ENCODE peak calls at places on chromosomes 7 and 10, in ten cellular contexts. U, L, H, Z, R, P, S, I, N and O are unnamed samples.
A peak's percentile ranks its signal among the peaks of the same experiment; 100 is the strongest.

GRCh38 chr7:1671876-1672451 is 1.9 kb downstream of the ELFN1 start:
- DNase-seq in P (no peak), I (no peak), U (no peak), N (no peak), H (no peak), S (peak; percentile 19), R (peak; percentile 4), L (peak; percentile 45), Z (no peak), O (no peak)

GRCh38 chr10:133354672-133355240 is 3.1 kb downstream of the FUOM start:
- DNase-seq in L (no peak), U (no peak), R (no peak), S (no peak), N (no peak), P (no peak), Z (no peak), H (no peak), I (no peak), O (no peak)

GRCh38 chr10:121313119-121313858 is 285.0 kb downstream of the FGFR2 start:
- DNase-seq in U (no peak), P (no peak), R (no peak), L (no peak), N (no peak), Z (no peak), S (no peak), H (no peak), I (no peak), O (no peak)

GRCh38 chr10:49362596-49363260 is 33.2 kb downstream of the DRGX start:
- DNase-seq in N (no peak), Z (peak; percentile 18), P (no peak), U (no peak), I (no peak), L (no peak), H (no peak), S (peak; percentile 75), R (no peak), O (peak; percentile 53)

GRCh38 chr10:119290301-119291036 is 83.1 kb downstream of the GRK5 start:
- DNase-seq in N (no peak), S (no peak), Z (no peak), H (no peak), I (no peak), L (no peak), U (peak; percentile 65), R (no peak), P (no peak), O (no peak)

GRCh38 chr7:141675431-141676210 is 26.3 kb downstream of the DENND11 start:
- DNase-seq in Z (no peak), R (no peak), L (no peak), H (no peak), U (no peak), N (no peak), I (no peak), S (no peak), P (no peak), O (no peak)

GRCh38 chr7:27185013-27185707 is at the start of gene HOXA11:
- DNase-seq in S (no peak), L (peak; percentile 69), R (no peak), I (no peak), P (no peak), N (no peak), Z (no peak), U (no peak), H (no peak), O (no peak)

GRCh38 chr10:77160679-77161078 is 476.9 kb downstream of the KCNMA1 start:
- DNase-seq in I (no peak), N (no peak), P (peak; percentile 76), U (peak; percentile 62), Z (no peak), R (no peak), S (no peak), L (no peak), H (no peak), O (no peak)

GRCh38 chr10:74292871-74293427 is 141.9 kb downstream of the ADK start:
- DNase-seq in H (no peak), L (no peak), S (no peak), I (no peak), Z (no peak), N (no peak), U (peak; percentile 71), P (peak; percentile 37), R (no peak), O (no peak)

GRCh38 chr7:143300959-143301617 is 12.9 kb downstream of the CASP2 start:
- DNase-seq in L (no peak), N (no peak), S (no peak), R (no peak), P (peak; percentile 51), H (no peak), U (peak; percentile 69), I (no peak), Z (no peak), O (no peak)

DNA sequence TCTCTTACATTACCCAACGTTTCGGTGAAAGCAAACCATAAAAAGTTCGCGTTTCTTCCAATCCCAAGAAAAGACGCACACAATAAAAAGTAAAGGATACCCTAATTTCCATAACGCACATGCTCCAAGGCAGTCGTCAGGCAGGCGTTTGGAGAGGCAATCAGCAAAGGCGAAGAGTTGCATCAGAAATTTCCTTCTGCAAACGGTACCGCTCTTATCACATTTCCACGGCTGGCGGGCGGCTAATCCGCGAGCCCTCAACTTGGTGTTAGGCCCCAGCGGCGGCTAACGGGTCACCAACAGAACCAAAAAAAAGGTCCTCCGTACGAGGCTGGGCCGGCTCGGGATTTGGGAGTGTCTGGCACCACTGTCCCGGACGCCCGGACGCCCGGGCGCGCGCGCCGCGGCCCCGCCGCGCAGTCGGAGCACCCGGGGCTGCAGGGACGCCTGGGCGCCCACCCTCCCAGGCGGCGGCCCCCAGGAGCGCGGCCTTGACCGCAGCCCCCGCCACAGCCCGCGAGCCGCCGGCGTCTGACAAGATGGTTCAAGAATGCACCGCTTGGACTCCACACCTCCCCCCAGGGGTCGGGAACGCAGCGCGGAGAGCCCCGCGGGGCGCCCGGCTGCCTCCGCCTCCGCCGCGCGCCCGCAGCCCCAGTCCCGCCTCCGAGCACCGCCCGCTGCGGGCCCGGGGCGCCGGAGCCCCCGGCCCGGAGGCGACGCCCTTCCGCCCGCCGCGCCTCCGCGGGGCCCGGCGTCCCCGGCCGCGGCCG is 9.8 kb upstream of the GRB10 start:
- DNase-seq in R (peak; percentile 45), L (peak; percentile 78), N (no peak), P (no peak), H (no peak), U (peak; percentile 76), S (no peak), I (no peak), Z (no peak), O (no peak)
- TF ChIP-seq CTCF in R (no peak), L (no peak), N (no peak), P (no peak), H (no peak), U (no peak), S (no peak), I (no peak), Z (no peak), O (no peak)

GRCh38 chr10:106189254-106189653 is 975.3 kb downstream of the SORCS1 start:
- DNase-seq in N (no peak), Z (peak; percentile 32), R (no peak), S (peak; percentile 10), L (peak; percentile 85), I (no peak), H (no peak), P (no peak), U (peak; percentile 67), O (no peak)
- TF ChIP-seq CTCF in N (no peak), Z (peak; percentile 73), R (no peak), S (peak; percentile 39), L (peak; percentile 87), I (peak; percentile 79), H (no peak), P (peak; percentile 23), U (peak; percentile 69), O (peak; percentile 38)

GRCh38 chr10:69636626-69637550 is 6.8 kb downstream of the FAM241B start:
- DNase-seq in S (no peak), Z (peak; percentile 28), U (peak; percentile 13), R (no peak), H (peak; percentile 19), N (no peak), P (no peak), I (no peak), L (peak; percentile 86), O (no peak)
- TF ChIP-seq CTCF in S (peak; percentile 16), Z (peak; percentile 66), U (peak; percentile 39), R (no peak), H (peak; percentile 37), N (no peak), P (peak; percentile 21), I (peak; percentile 26), L (peak; percentile 65), O (peak; percentile 49)

GRCh38 chr7:47852330-47853245 is 95.7 kb downstream of the PKD1L1 start:
- DNase-seq in N (no peak), H (no peak), Z (peak; percentile 24), L (peak; percentile 80), U (peak; percentile 19), P (no peak), I (no peak), S (peak; percentile 50), R (no peak), O (peak; percentile 49)
- TF ChIP-seq CTCF in N (no peak), H (no peak), Z (peak; percentile 67), L (peak; percentile 75), U (peak; percentile 44), P (peak; percentile 8), I (no peak), S (peak; percentile 49), R (no peak), O (peak; percentile 26)

GRCh38 chr7:134018321-134018720 is 108.8 kb upstream of the LRGUK start:
- DNase-seq in R (no peak), S (no peak), L (no peak), I (no peak), Z (no peak), P (no peak), H (no peak), N (no peak), U (no peak), O (no peak)

GRCh38 chr7:134016223-134016941 is 110.8 kb upstream of the LRGUK start:
- DNase-seq in R (no peak), U (peak; percentile 51), P (no peak), I (peak; percentile 17), S (peak; percentile 13), H (no peak), L (peak; percentile 74), N (no peak), Z (peak; percentile 17), O (no peak)

GRCh38 chr7:134019251-134019650 is 107.9 kb upstream of the LRGUK start:
- DNase-seq in S (no peak), H (no peak), I (no peak), N (no peak), Z (no peak), R (no peak), P (no peak), U (no peak), L (no peak), O (no peak)

GRCh38 chr7:134014935-134015334 is 112.2 kb upstream of the LRGUK start:
- DNase-seq in I (no peak), H (no peak), R (no peak), N (no peak), P (no peak), L (no peak), U (peak; percentile 7), S (no peak), Z (no peak), O (no peak)

DNA sequence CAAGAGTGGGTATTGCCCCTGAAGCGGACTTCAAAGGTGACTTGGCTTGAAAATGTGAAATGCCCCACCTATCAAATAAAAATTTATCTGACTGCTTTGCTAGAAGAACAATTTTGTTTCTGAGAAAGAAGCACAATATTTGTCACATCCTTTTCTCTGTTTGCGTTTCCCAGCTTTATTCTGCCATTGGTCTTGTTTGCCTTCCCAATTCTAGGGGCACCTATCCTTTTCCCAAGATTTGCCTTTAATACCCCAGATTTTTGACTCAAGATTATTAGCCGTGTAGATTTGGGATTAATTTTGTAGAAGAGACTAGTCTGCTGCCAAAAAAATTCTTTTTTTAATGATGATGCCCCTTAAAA is 110.2 kb upstream of the LRGUK start:
- DNase-seq in U (no peak), Z (no peak), L (no peak), S (no peak), H (no peak), R (no peak), P (no peak), N (no peak), I (no peak), O (no peak)
- TF ChIP-seq CTCF in U (no peak), Z (peak; percentile 35), L (peak; percentile 30), S (no peak), H (peak; percentile 35), R (no peak), P (no peak), N (no peak), I (no peak), O (peak; percentile 10)